ENCODE peak calls at places on chromosomes 6 and 20, in five cellular contexts. L, C, H, P and U are unnamed samples.
A peak's percentile ranks its signal among the peaks of the same experiment; 100 is the strongest.

GRCh38 chr20:991850-992249 is 10.3 kb downstream of the RSPO4 start:
- DNase-seq in H (no peak), L (no peak), P (no peak), C (no peak), U (no peak)

GRCh38 chr6:132664309-132665034 is 5.5 kb upstream of the TAAR1 start:
- DNase-seq in C (no peak), P (no peak), L (no peak), H (no peak), U (no peak)

GRCh38 chr6:119079288-119079809 is 885 bp upstream of the FAM184A start:
- DNase-seq in P (no peak), H (no peak), C (no peak), L (no peak), U (no peak)

GRCh38 chr20:51386586-51386985 is 155.9 kb downstream of the NFATC2 start:
- DNase-seq in C (no peak), H (no peak), P (no peak), L (no peak), U (no peak)

GRCh38 chr6:49556429-49556837 is 6.0 kb downstream of the C6orf141 start:
- DNase-seq in P (no peak), L (no peak), H (no peak), C (peak; percentile 81), U (no peak)

GRCh38 chr6:17336425-17336824 is 55.3 kb downstream of the RBM24 start:
- DNase-seq in L (no peak), H (peak; percentile 65), P (no peak), C (no peak), U (peak; percentile 37)

GRCh38 chr6:154213782-154214181 is 142.8 kb downstream of the IPCEF1 start:
- DNase-seq in L (no peak), H (no peak), C (no peak), P (no peak), U (no peak)

GRCh38 chr20:6044102-6044501 is 9.8 kb downstream of the LRRN4 start:
- DNase-seq in H (no peak), P (no peak), L (no peak), C (no peak), U (no peak)

GRCh38 chr20:4563534-4563933 is 158.2 kb upstream of the PRND start:
- DNase-seq in H (peak; percentile 43), P (no peak), L (no peak), C (no peak), U (no peak)

GRCh38 chr6:140623498-140623897 is 1249.0 kb upstream of the CITED2 start:
- DNase-seq in H (peak; percentile 77), C (no peak), L (no peak), P (no peak), U (peak; percentile 59)

GRCh38 chr20:1588166-1588868 is 30.8 kb upstream of the SIRPD start:
- DNase-seq in C (no peak), P (no peak), H (no peak), L (no peak), U (no peak)

GRCh38 chr20:9966966-9967365 is 67.8 kb upstream of the ANKEF1 start:
- DNase-seq in H (no peak), L (no peak), P (no peak), C (no peak), U (no peak)

GRCh38 chr20:38635721-38636285 is 34.2 kb downstream of the ARHGAP40 start:
- DNase-seq in L (no peak), P (no peak), H (no peak), C (no peak), U (no peak)

GRCh38 chr6:170085475-170086401 is 205.1 kb downstream of the DLL1 start:
- DNase-seq in L (no peak), H (no peak), P (no peak), C (no peak), U (no peak)

GRCh38 chr6:85494551-85495337 is 44.9 kb downstream of the NT5E start:
- DNase-seq in C (no peak), H (no peak), L (no peak), P (no peak), U (no peak)

GRCh38 chr20:38790210-38791053 is 15.1 kb upstream of the PPP1R16B start:
- DNase-seq in L (no peak), C (no peak), P (no peak), H (peak; percentile 14), U (no peak)

GRCh38 chr20:58393299-58393698 is 4.3 kb downstream of the VAPB start:
- DNase-seq in P (no peak), C (no peak), L (no peak), H (peak; percentile 21), U (no peak)

GRCh38 chr6:89611666-89612065 is 26.9 kb downstream of the LYRM2 start:
- DNase-seq in P (no peak), H (no peak), L (no peak), C (peak; percentile 18), U (no peak)

GRCh38 chr20:6525447-6526303 is 241.8 kb upstream of the BMP2 start:
- DNase-seq in H (no peak), L (no peak), P (no peak), C (no peak), U (no peak)

GRCh38 chr6:125904871-125905270 is 51.7 kb upstream of the HINT3 start:
- DNase-seq in H (no peak), P (no peak), L (no peak), C (peak; percentile 95), U (no peak)

GRCh38 chr6:149867876-149868640 is 3.9 kb upstream of the LRP11 start:
- DNase-seq in C (no peak), H (no peak), L (no peak), P (no peak), U (no peak)

GRCh38 chr6:47853766-47854165 is 71.9 kb downstream of the OPN5 start:
- DNase-seq in L (no peak), C (no peak), H (no peak), P (no peak), U (no peak)

GRCh38 chr6:88476388-88476787 is 310.2 kb upstream of the CNR1 start:
- DNase-seq in P (no peak), C (no peak), L (no peak), H (no peak), U (no peak)

GRCh38 chr20:10667560-10668167 is 6.1 kb downstream of the JAG1 start:
- DNase-seq in H (no peak), L (no peak), C (no peak), P (no peak), U (no peak)

GRCh38 chr6:44084231-44085014 is 42.8 kb downstream of the MRPL14 start:
- DNase-seq in C (no peak), L (no peak), P (no peak), H (no peak), U (no peak)

GRCh38 chr6:56849876-56850275 is 105.0 kb upstream of the BEND6 start:
- DNase-seq in H (no peak), L (no peak), C (no peak), P (no peak), U (no peak)

GRCh38 chr6:77124604-77125003 is 338.7 kb downstream of the HTR1B start:
- DNase-seq in C (no peak), H (no peak), P (no peak), L (no peak), U (no peak)

GRCh38 chr6:90284236-90284744 is 12.4 kb downstream of the BACH2 start:
- DNase-seq in C (peak; percentile 82), P (no peak), L (no peak), H (peak; percentile 79), U (peak; percentile 67)

GRCh38 chr20:40532103-40532502 is 156.9 kb downstream of the MAFB start:
- DNase-seq in C (no peak), P (no peak), H (no peak), L (no peak), U (no peak)

GRCh38 chr6:153553627-153554026 is 422.5 kb upstream of the RGS17 start:
- DNase-seq in P (no peak), H (no peak), C (no peak), L (no peak), U (no peak)

GRCh38 chr6:1917628-1918371 is 308.1 kb downstream of the FOXC1 start:
- DNase-seq in C (peak; percentile 87), P (peak; percentile 49), H (peak; percentile 40), L (no peak), U (peak; percentile 45)

GRCh38 chr6:45310118-45310788 is 17.9 kb upstream of the RUNX2 start:
- DNase-seq in C (no peak), H (no peak), L (no peak), P (no peak), U (no peak)

GRCh38 chr20:47754301-47754700 is 31.0 kb downstream of the SULF2 start:
- DNase-seq in C (no peak), P (no peak), L (no peak), H (no peak), U (no peak)

GRCh38 chr6:107690864-107691661 is 133.1 kb downstream of the SCML4 start:
- DNase-seq in C (no peak), P (no peak), H (no peak), L (peak; percentile 55), U (peak; percentile 94)

GRCh38 chr6:96900873-96901272 is 3.2 kb upstream of the NDUFAF4 start:
- DNase-seq in H (no peak), C (no peak), L (no peak), P (no peak), U (no peak)

GRCh38 chr6:73610444-73611275 is 43.1 kb downstream of the SLC17A5 start:
- DNase-seq in L (no peak), H (no peak), P (no peak), C (peak; percentile 12), U (no peak)

DNA sequence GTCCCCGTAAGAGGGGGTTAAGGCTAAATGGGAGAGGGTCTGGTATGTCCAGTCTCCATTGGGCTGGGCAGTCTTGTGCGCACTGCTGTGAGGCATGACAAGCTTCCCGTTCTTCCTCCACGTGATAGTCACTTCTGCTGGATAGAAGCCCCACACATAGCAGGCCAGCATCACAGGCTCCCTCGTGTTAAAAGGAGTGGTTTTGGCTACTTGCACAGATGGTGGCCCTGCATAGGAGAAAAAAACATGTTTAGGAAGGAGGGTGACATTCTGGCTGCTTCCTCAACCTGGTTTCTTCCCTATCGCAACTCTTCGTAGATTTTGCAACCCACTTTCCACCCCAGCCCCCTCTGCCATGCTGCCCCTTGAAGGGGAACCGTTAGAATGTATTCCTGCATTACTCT is 3.6 kb downstream of the HLA-DMB start:
- DNase-seq in C (no peak), H (no peak), P (no peak), L (no peak), U (no peak)
- TF ChIP-seq CTCF in C (no peak), H (no peak), P (no peak), L (no peak), U (no peak)

GRCh38 chr6:80959034-80959433 is 793.4 kb downstream of the TENT5A start:
- DNase-seq in P (no peak), C (no peak), H (no peak), L (no peak), U (no peak)
- H3K4me3 ChIP-seq in P (no peak overlapping the region), C (no peak overlapping the region), H (no peak overlapping the region), L (no peak overlapping the region), U (no peak overlapping the region)

DNA sequence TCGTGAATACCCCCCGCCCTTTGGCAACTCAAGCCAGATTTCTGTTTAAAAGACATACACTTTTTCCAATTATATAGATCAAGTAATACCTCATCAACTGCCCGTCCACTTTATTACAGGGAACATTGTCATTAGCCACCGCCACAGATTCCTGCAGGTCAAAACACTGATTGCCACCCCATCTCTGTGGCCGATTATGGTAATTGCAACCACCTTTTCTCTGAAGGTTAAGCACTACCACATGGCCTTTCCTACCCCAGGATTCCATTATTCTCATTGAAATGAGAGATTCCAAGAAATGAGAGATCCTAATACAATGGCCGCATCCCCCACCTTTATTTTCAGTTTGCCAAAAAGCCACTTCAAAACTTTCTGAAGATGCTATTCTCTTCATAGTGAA is 478.8 kb upstream of the HSF2 start:
- DNase-seq in H (no peak), C (no peak), P (no peak), L (no peak), U (no peak)
- TF ChIP-seq CTCF in H (no peak), C (no peak), P (no peak), L (no peak), U (no peak)

GRCh38 chr6:27290850-27291208 is 21.2 kb downstream of the POM121L2 start:
- DNase-seq in P (no peak), L (no peak), C (no peak), H (no peak), U (no peak)
- H3K4me3 ChIP-seq in P (no peak overlapping the region), L (no peak overlapping the region), C (peak overlapping the region; percentile 31), H (peak overlapping the region; percentile 27), U (no peak overlapping the region)